ENCODE peak calls at places on chromosomes 13 and 19, in seven cellular contexts. One of them, this sample, is unnamed.

GRCh38 chr13:42038661-42039456 is 9.6 kb upstream of the DGKH start:
- DNase-seq in HT-29: no peak
- DNase-seq in T-helper 2 cell: no peak
- DNase-seq in stimulated activated CD8-positive, alpha-beta memory T cell treated with anti-CD3 and anti-CD28 coated beads, Interleukin-4, amount 100 ng/mL, for 48 hours: no peak
- DNase-seq in left ventricle myocardium inferior: no peak
- DNase-seq in fibroblast of lung: no peak
- DNase-seq in activated CD4-positive, alpha-beta T cell treated with anti-CD3 and anti-CD28 coated beads, Interleukin-2, amount 50 U/mL, for 24 hours: no peak
- DNase-seq in this sample: no peak

GRCh38 chr19:17517898-17518297 is 6.4 kb downstream of the PGLS start:
- DNase-seq in T-helper 2 cell: no peak
- DNase-seq in left ventricle myocardium inferior: no peak
- DNase-seq in stimulated activated CD8-positive, alpha-beta memory T cell treated with anti-CD3 and anti-CD28 coated beads, Interleukin-4, amount 100 ng/mL, for 48 hours: no peak
- DNase-seq in HT-29: no peak
- DNase-seq in fibroblast of lung: peak
- DNase-seq in activated CD4-positive, alpha-beta T cell treated with anti-CD3 and anti-CD28 coated beads, Interleukin-2, amount 50 U/mL, for 24 hours: no peak
- DNase-seq in this sample: no peak

GRCh38 chr13:33696530-33696929 is 121.4 kb upstream of the RFC3 start:
- DNase-seq in left ventricle myocardium inferior: no peak
- DNase-seq in stimulated activated CD8-positive, alpha-beta memory T cell treated with anti-CD3 and anti-CD28 coated beads, Interleukin-4, amount 100 ng/mL, for 48 hours: no peak
- DNase-seq in HT-29: no peak
- DNase-seq in activated CD4-positive, alpha-beta T cell treated with anti-CD3 and anti-CD28 coated beads, Interleukin-2, amount 50 U/mL, for 24 hours: no peak
- DNase-seq in T-helper 2 cell: no peak
- DNase-seq in fibroblast of lung: no peak
- DNase-seq in this sample: no peak

GRCh38 chr19:46265217-46265828 is 31.5 kb upstream of the HIF3A start:
- DNase-seq in activated CD4-positive, alpha-beta T cell treated with anti-CD3 and anti-CD28 coated beads, Interleukin-2, amount 50 U/mL, for 24 hours: peak
- DNase-seq in stimulated activated CD8-positive, alpha-beta memory T cell treated with anti-CD3 and anti-CD28 coated beads, Interleukin-4, amount 100 ng/mL, for 48 hours: peak
- DNase-seq in T-helper 2 cell: no peak
- DNase-seq in HT-29: peak
- DNase-seq in left ventricle myocardium inferior: no peak
- DNase-seq in fibroblast of lung: peak
- DNase-seq in this sample: peak

GRCh38 chr13:33307820-33308219 is 22.3 kb upstream of the STARD13 start:
- DNase-seq in activated CD4-positive, alpha-beta T cell treated with anti-CD3 and anti-CD28 coated beads, Interleukin-2, amount 50 U/mL, for 24 hours: no peak
- DNase-seq in fibroblast of lung: peak
- DNase-seq in stimulated activated CD8-positive, alpha-beta memory T cell treated with anti-CD3 and anti-CD28 coated beads, Interleukin-4, amount 100 ng/mL, for 48 hours: no peak
- DNase-seq in HT-29: no peak
- DNase-seq in left ventricle myocardium inferior: no peak
- DNase-seq in T-helper 2 cell: no peak
- DNase-seq in this sample: no peak

GRCh38 chr13:25796474-25796873 is 255.3 kb downstream of the SHISA2 start:
- DNase-seq in stimulated activated CD8-positive, alpha-beta memory T cell treated with anti-CD3 and anti-CD28 coated beads, Interleukin-4, amount 100 ng/mL, for 48 hours: no peak
- DNase-seq in HT-29: no peak
- DNase-seq in fibroblast of lung: no peak
- DNase-seq in T-helper 2 cell: no peak
- DNase-seq in activated CD4-positive, alpha-beta T cell treated with anti-CD3 and anti-CD28 coated beads, Interleukin-2, amount 50 U/mL, for 24 hours: no peak
- DNase-seq in left ventricle myocardium inferior: no peak
- DNase-seq in this sample: no peak

GRCh38 chr19:48635966-48636858 is 967 bp downstream of the DBP start:
- DNase-seq in HT-29: peak
- DNase-seq in fibroblast of lung: no peak
- DNase-seq in activated CD4-positive, alpha-beta T cell treated with anti-CD3 and anti-CD28 coated beads, Interleukin-2, amount 50 U/mL, for 24 hours: no peak
- DNase-seq in stimulated activated CD8-positive, alpha-beta memory T cell treated with anti-CD3 and anti-CD28 coated beads, Interleukin-4, amount 100 ng/mL, for 48 hours: no peak
- DNase-seq in T-helper 2 cell: no peak
- DNase-seq in left ventricle myocardium inferior: no peak
- DNase-seq in this sample: no peak

GRCh38 chr19:2478756-2479555 is 3.0 kb downstream of the GADD45B start:
- DNase-seq in fibroblast of lung: peak
- DNase-seq in left ventricle myocardium inferior: peak
- DNase-seq in T-helper 2 cell: peak
- DNase-seq in stimulated activated CD8-positive, alpha-beta memory T cell treated with anti-CD3 and anti-CD28 coated beads, Interleukin-4, amount 100 ng/mL, for 48 hours: peak
- DNase-seq in activated CD4-positive, alpha-beta T cell treated with anti-CD3 and anti-CD28 coated beads, Interleukin-2, amount 50 U/mL, for 24 hours: peak
- DNase-seq in HT-29: no peak
- DNase-seq in this sample: no peak

GRCh38 chr13:46129955-46130354 is 25.1 kb upstream of the CPB2 start:
- DNase-seq in stimulated activated CD8-positive, alpha-beta memory T cell treated with anti-CD3 and anti-CD28 coated beads, Interleukin-4, amount 100 ng/mL, for 48 hours: no peak
- DNase-seq in T-helper 2 cell: no peak
- DNase-seq in HT-29: no peak
- DNase-seq in fibroblast of lung: no peak
- DNase-seq in left ventricle myocardium inferior: no peak
- DNase-seq in activated CD4-positive, alpha-beta T cell treated with anti-CD3 and anti-CD28 coated beads, Interleukin-2, amount 50 U/mL, for 24 hours: no peak
- DNase-seq in this sample: no peak

GRCh38 chr13:42071667-42072419 is 23.4 kb downstream of the DGKH start:
- DNase-seq in stimulated activated CD8-positive, alpha-beta memory T cell treated with anti-CD3 and anti-CD28 coated beads, Interleukin-4, amount 100 ng/mL, for 48 hours: no peak
- DNase-seq in HT-29: no peak
- DNase-seq in T-helper 2 cell: no peak
- DNase-seq in left ventricle myocardium inferior: no peak
- DNase-seq in fibroblast of lung: peak
- DNase-seq in activated CD4-positive, alpha-beta T cell treated with anti-CD3 and anti-CD28 coated beads, Interleukin-2, amount 50 U/mL, for 24 hours: no peak
- DNase-seq in this sample: no peak

GRCh38 chr19:45446295-45446694 is 21.5 kb upstream of the FOSB start:
- DNase-seq in left ventricle myocardium inferior: no peak
- DNase-seq in fibroblast of lung: peak
- DNase-seq in stimulated activated CD8-positive, alpha-beta memory T cell treated with anti-CD3 and anti-CD28 coated beads, Interleukin-4, amount 100 ng/mL, for 48 hours: no peak
- DNase-seq in activated CD4-positive, alpha-beta T cell treated with anti-CD3 and anti-CD28 coated beads, Interleukin-2, amount 50 U/mL, for 24 hours: no peak
- DNase-seq in T-helper 2 cell: no peak
- DNase-seq in HT-29: peak
- DNase-seq in this sample: no peak

GRCh38 chr19:18646535-18647370 is 9.9 kb downstream of the KLHL26 start:
- DNase-seq in activated CD4-positive, alpha-beta T cell treated with anti-CD3 and anti-CD28 coated beads, Interleukin-2, amount 50 U/mL, for 24 hours: no peak
- DNase-seq in T-helper 2 cell: no peak
- DNase-seq in left ventricle myocardium inferior: no peak
- DNase-seq in stimulated activated CD8-positive, alpha-beta memory T cell treated with anti-CD3 and anti-CD28 coated beads, Interleukin-4, amount 100 ng/mL, for 48 hours: no peak
- DNase-seq in HT-29: no peak
- DNase-seq in fibroblast of lung: no peak
- DNase-seq in this sample: no peak

GRCh38 chr19:14440049-14440448 is 6.9 kb downstream of the PKN1 start:
- DNase-seq in stimulated activated CD8-positive, alpha-beta memory T cell treated with anti-CD3 and anti-CD28 coated beads, Interleukin-4, amount 100 ng/mL, for 48 hours: peak
- DNase-seq in left ventricle myocardium inferior: peak
- DNase-seq in fibroblast of lung: no peak
- DNase-seq in T-helper 2 cell: peak
- DNase-seq in HT-29: no peak
- DNase-seq in activated CD4-positive, alpha-beta T cell treated with anti-CD3 and anti-CD28 coated beads, Interleukin-2, amount 50 U/mL, for 24 hours: peak
- DNase-seq in this sample: no peak

GRCh38 chr13:35599385-35599784 is 122.9 kb upstream of the MAB21L1 start:
- DNase-seq in stimulated activated CD8-positive, alpha-beta memory T cell treated with anti-CD3 and anti-CD28 coated beads, Interleukin-4, amount 100 ng/mL, for 48 hours: no peak
- DNase-seq in left ventricle myocardium inferior: no peak
- DNase-seq in T-helper 2 cell: no peak
- DNase-seq in fibroblast of lung: peak
- DNase-seq in activated CD4-positive, alpha-beta T cell treated with anti-CD3 and anti-CD28 coated beads, Interleukin-2, amount 50 U/mL, for 24 hours: no peak
- DNase-seq in HT-29: no peak
- DNase-seq in this sample: no peak

GRCh38 chr13:75836441-75836840 is 200.3 kb downstream of the LMO7 start:
- DNase-seq in HT-29: no peak
- DNase-seq in T-helper 2 cell: no peak
- DNase-seq in stimulated activated CD8-positive, alpha-beta memory T cell treated with anti-CD3 and anti-CD28 coated beads, Interleukin-4, amount 100 ng/mL, for 48 hours: no peak
- DNase-seq in activated CD4-positive, alpha-beta T cell treated with anti-CD3 and anti-CD28 coated beads, Interleukin-2, amount 50 U/mL, for 24 hours: no peak
- DNase-seq in fibroblast of lung: no peak
- DNase-seq in left ventricle myocardium inferior: no peak
- DNase-seq in this sample: no peak

GRCh38 chr13:44259045-44260042 is 114.3 kb upstream of the SERP2 start:
- DNase-seq in fibroblast of lung: peak
- DNase-seq in HT-29: no peak
- DNase-seq in activated CD4-positive, alpha-beta T cell treated with anti-CD3 and anti-CD28 coated beads, Interleukin-2, amount 50 U/mL, for 24 hours: peak
- DNase-seq in T-helper 2 cell: no peak
- DNase-seq in left ventricle myocardium inferior: no peak
- DNase-seq in stimulated activated CD8-positive, alpha-beta memory T cell treated with anti-CD3 and anti-CD28 coated beads, Interleukin-4, amount 100 ng/mL, for 48 hours: peak
- DNase-seq in this sample: peak

GRCh38 chr13:91946498-91947070 is 548.2 kb downstream of the GPC5 start:
- DNase-seq in left ventricle myocardium inferior: no peak
- DNase-seq in activated CD4-positive, alpha-beta T cell treated with anti-CD3 and anti-CD28 coated beads, Interleukin-2, amount 50 U/mL, for 24 hours: no peak
- DNase-seq in fibroblast of lung: peak
- DNase-seq in stimulated activated CD8-positive, alpha-beta memory T cell treated with anti-CD3 and anti-CD28 coated beads, Interleukin-4, amount 100 ng/mL, for 48 hours: no peak
- DNase-seq in HT-29: peak
- DNase-seq in T-helper 2 cell: no peak
- DNase-seq in this sample: no peak

GRCh38 chr13:73303858-73304257 is 245.1 kb downstream of the KLF5 start:
- DNase-seq in fibroblast of lung: no peak
- DNase-seq in activated CD4-positive, alpha-beta T cell treated with anti-CD3 and anti-CD28 coated beads, Interleukin-2, amount 50 U/mL, for 24 hours: no peak
- DNase-seq in left ventricle myocardium inferior: no peak
- DNase-seq in HT-29: no peak
- DNase-seq in stimulated activated CD8-positive, alpha-beta memory T cell treated with anti-CD3 and anti-CD28 coated beads, Interleukin-4, amount 100 ng/mL, for 48 hours: peak
- DNase-seq in T-helper 2 cell: no peak
- DNase-seq in this sample: no peak

GRCh38 chr13:113846639-113847318 is 17.1 kb downstream of the GAS6 start:
- DNase-seq in activated CD4-positive, alpha-beta T cell treated with anti-CD3 and anti-CD28 coated beads, Interleukin-2, amount 50 U/mL, for 24 hours: no peak
- DNase-seq in fibroblast of lung: no peak
- DNase-seq in T-helper 2 cell: no peak
- DNase-seq in left ventricle myocardium inferior: no peak
- DNase-seq in stimulated activated CD8-positive, alpha-beta memory T cell treated with anti-CD3 and anti-CD28 coated beads, Interleukin-4, amount 100 ng/mL, for 48 hours: no peak
- DNase-seq in HT-29: no peak
- DNase-seq in this sample: no peak

GRCh38 chr19:12913011-12913561 is 6.0 kb downstream of the SYCE2 start:
- DNase-seq in left ventricle myocardium inferior: peak
- DNase-seq in T-helper 2 cell: no peak
- DNase-seq in stimulated activated CD8-positive, alpha-beta memory T cell treated with anti-CD3 and anti-CD28 coated beads, Interleukin-4, amount 100 ng/mL, for 48 hours: no peak
- DNase-seq in activated CD4-positive, alpha-beta T cell treated with anti-CD3 and anti-CD28 coated beads, Interleukin-2, amount 50 U/mL, for 24 hours: no peak
- DNase-seq in fibroblast of lung: peak
- DNase-seq in HT-29: no peak
- DNase-seq in this sample: no peak

GRCh38 chr19:1864480-1865171 is 1.2 kb upstream of the KLF16 start:
- DNase-seq in fibroblast of lung: peak
- DNase-seq in activated CD4-positive, alpha-beta T cell treated with anti-CD3 and anti-CD28 coated beads, Interleukin-2, amount 50 U/mL, for 24 hours: no peak
- DNase-seq in T-helper 2 cell: no peak
- DNase-seq in HT-29: peak
- DNase-seq in stimulated activated CD8-positive, alpha-beta memory T cell treated with anti-CD3 and anti-CD28 coated beads, Interleukin-4, amount 100 ng/mL, for 48 hours: peak
- DNase-seq in left ventricle myocardium inferior: peak
- DNase-seq in this sample: no peak

GRCh38 chr19:49593233-49594113 is 2.5 kb downstream of the PRR12 start:
- DNase-seq in left ventricle myocardium inferior: peak
- DNase-seq in stimulated activated CD8-positive, alpha-beta memory T cell treated with anti-CD3 and anti-CD28 coated beads, Interleukin-4, amount 100 ng/mL, for 48 hours: peak
- DNase-seq in T-helper 2 cell: peak
- DNase-seq in fibroblast of lung: peak
- DNase-seq in HT-29: peak
- DNase-seq in activated CD4-positive, alpha-beta T cell treated with anti-CD3 and anti-CD28 coated beads, Interleukin-2, amount 50 U/mL, for 24 hours: peak
- DNase-seq in this sample: peak

GRCh38 chr13:112137144-112137543 is 70.2 kb downstream of the SOX1 start:
- DNase-seq in HT-29: no peak
- DNase-seq in left ventricle myocardium inferior: no peak
- DNase-seq in activated CD4-positive, alpha-beta T cell treated with anti-CD3 and anti-CD28 coated beads, Interleukin-2, amount 50 U/mL, for 24 hours: no peak
- DNase-seq in stimulated activated CD8-positive, alpha-beta memory T cell treated with anti-CD3 and anti-CD28 coated beads, Interleukin-4, amount 100 ng/mL, for 48 hours: no peak
- DNase-seq in fibroblast of lung: no peak
- DNase-seq in T-helper 2 cell: no peak
- DNase-seq in this sample: no peak

GRCh38 chr13:43574601-43575000 is 212.2 kb downstream of the ENOX1 start:
- DNase-seq in T-helper 2 cell: no peak
- DNase-seq in stimulated activated CD8-positive, alpha-beta memory T cell treated with anti-CD3 and anti-CD28 coated beads, Interleukin-4, amount 100 ng/mL, for 48 hours: no peak
- DNase-seq in HT-29: no peak
- DNase-seq in activated CD4-positive, alpha-beta T cell treated with anti-CD3 and anti-CD28 coated beads, Interleukin-2, amount 50 U/mL, for 24 hours: no peak
- DNase-seq in fibroblast of lung: no peak
- DNase-seq in left ventricle myocardium inferior: no peak
- DNase-seq in this sample: no peak

GRCh38 chr19:14404322-14404721 is 14.8 kb downstream of the DDX39A start:
- DNase-seq in left ventricle myocardium inferior: no peak
- DNase-seq in T-helper 2 cell: no peak
- DNase-seq in HT-29: no peak
- DNase-seq in fibroblast of lung: no peak
- DNase-seq in activated CD4-positive, alpha-beta T cell treated with anti-CD3 and anti-CD28 coated beads, Interleukin-2, amount 50 U/mL, for 24 hours: no peak
- DNase-seq in stimulated activated CD8-positive, alpha-beta memory T cell treated with anti-CD3 and anti-CD28 coated beads, Interleukin-4, amount 100 ng/mL, for 48 hours: no peak
- DNase-seq in this sample: no peak

GRCh38 chr13:37627428-37627827 is 28.9 kb upstream of the POSTN start:
- DNase-seq in left ventricle myocardium inferior: no peak
- DNase-seq in activated CD4-positive, alpha-beta T cell treated with anti-CD3 and anti-CD28 coated beads, Interleukin-2, amount 50 U/mL, for 24 hours: no peak
- DNase-seq in T-helper 2 cell: no peak
- DNase-seq in stimulated activated CD8-positive, alpha-beta memory T cell treated with anti-CD3 and anti-CD28 coated beads, Interleukin-4, amount 100 ng/mL, for 48 hours: no peak
- DNase-seq in HT-29: no peak
- DNase-seq in fibroblast of lung: no peak
- DNase-seq in this sample: no peak

GRCh38 chr13:103539265-103539664 is 473.0 kb upstream of the SLC10A2 start:
- DNase-seq in fibroblast of lung: no peak
- DNase-seq in activated CD4-positive, alpha-beta T cell treated with anti-CD3 and anti-CD28 coated beads, Interleukin-2, amount 50 U/mL, for 24 hours: no peak
- DNase-seq in T-helper 2 cell: no peak
- DNase-seq in left ventricle myocardium inferior: peak
- DNase-seq in stimulated activated CD8-positive, alpha-beta memory T cell treated with anti-CD3 and anti-CD28 coated beads, Interleukin-4, amount 100 ng/mL, for 48 hours: no peak
- DNase-seq in HT-29: peak
- DNase-seq in this sample: no peak

GRCh38 chr19:4326837-4327251 is 11.8 kb downstream of the STAP2 start:
- DNase-seq in stimulated activated CD8-positive, alpha-beta memory T cell treated with anti-CD3 and anti-CD28 coated beads, Interleukin-4, amount 100 ng/mL, for 48 hours: peak
- DNase-seq in T-helper 2 cell: no peak
- DNase-seq in activated CD4-positive, alpha-beta T cell treated with anti-CD3 and anti-CD28 coated beads, Interleukin-2, amount 50 U/mL, for 24 hours: no peak
- DNase-seq in left ventricle myocardium inferior: no peak
- DNase-seq in fibroblast of lung: no peak
- DNase-seq in HT-29: no peak
- DNase-seq in this sample: no peak

GRCh38 chr19:34881982-34882381 is 44.7 kb upstream of the ZNF30 start:
- DNase-seq in left ventricle myocardium inferior: no peak
- DNase-seq in fibroblast of lung: no peak
- DNase-seq in HT-29: peak
- DNase-seq in activated CD4-positive, alpha-beta T cell treated with anti-CD3 and anti-CD28 coated beads, Interleukin-2, amount 50 U/mL, for 24 hours: no peak
- DNase-seq in T-helper 2 cell: no peak
- DNase-seq in stimulated activated CD8-positive, alpha-beta memory T cell treated with anti-CD3 and anti-CD28 coated beads, Interleukin-4, amount 100 ng/mL, for 48 hours: no peak
- DNase-seq in this sample: no peak

GRCh38 chr13:33032037-33032625 is 15.9 kb downstream of the KL start:
- DNase-seq in left ventricle myocardium inferior: peak
- DNase-seq in fibroblast of lung: no peak
- DNase-seq in activated CD4-positive, alpha-beta T cell treated with anti-CD3 and anti-CD28 coated beads, Interleukin-2, amount 50 U/mL, for 24 hours: no peak
- DNase-seq in HT-29: no peak
- DNase-seq in stimulated activated CD8-positive, alpha-beta memory T cell treated with anti-CD3 and anti-CD28 coated beads, Interleukin-4, amount 100 ng/mL, for 48 hours: no peak
- DNase-seq in T-helper 2 cell: no peak
- DNase-seq in this sample: no peak

GRCh38 chr13:42214445-42214844 is 57.5 kb upstream of the AKAP11 start:
- DNase-seq in activated CD4-positive, alpha-beta T cell treated with anti-CD3 and anti-CD28 coated beads, Interleukin-2, amount 50 U/mL, for 24 hours: no peak
- DNase-seq in stimulated activated CD8-positive, alpha-beta memory T cell treated with anti-CD3 and anti-CD28 coated beads, Interleukin-4, amount 100 ng/mL, for 48 hours: no peak
- DNase-seq in T-helper 2 cell: no peak
- DNase-seq in HT-29: no peak
- DNase-seq in fibroblast of lung: no peak
- DNase-seq in left ventricle myocardium inferior: no peak
- DNase-seq in this sample: no peak

GRCh38 chr19:13808856-13809255 is 13.6 kb downstream of the ZSWIM4 start:
- DNase-seq in activated CD4-positive, alpha-beta T cell treated with anti-CD3 and anti-CD28 coated beads, Interleukin-2, amount 50 U/mL, for 24 hours: no peak
- DNase-seq in HT-29: no peak
- DNase-seq in fibroblast of lung: no peak
- DNase-seq in stimulated activated CD8-positive, alpha-beta memory T cell treated with anti-CD3 and anti-CD28 coated beads, Interleukin-4, amount 100 ng/mL, for 48 hours: no peak
- DNase-seq in T-helper 2 cell: no peak
- DNase-seq in left ventricle myocardium inferior: no peak
- DNase-seq in this sample: no peak

GRCh38 chr19:31553112-31553843 is 204.0 kb upstream of the TSHZ3 start:
- DNase-seq in fibroblast of lung: no peak
- DNase-seq in stimulated activated CD8-positive, alpha-beta memory T cell treated with anti-CD3 and anti-CD28 coated beads, Interleukin-4, amount 100 ng/mL, for 48 hours: no peak
- DNase-seq in left ventricle myocardium inferior: no peak
- DNase-seq in activated CD4-positive, alpha-beta T cell treated with anti-CD3 and anti-CD28 coated beads, Interleukin-2, amount 50 U/mL, for 24 hours: no peak
- DNase-seq in HT-29: no peak
- DNase-seq in T-helper 2 cell: no peak
- DNase-seq in this sample: no peak

GRCh38 chr13:50130686-50131051 is 115.4 kb downstream of the KCNRG start:
- DNase-seq in stimulated activated CD8-positive, alpha-beta memory T cell treated with anti-CD3 and anti-CD28 coated beads, Interleukin-4, amount 100 ng/mL, for 48 hours: peak
- DNase-seq in fibroblast of lung: peak
- DNase-seq in T-helper 2 cell: no peak
- DNase-seq in activated CD4-positive, alpha-beta T cell treated with anti-CD3 and anti-CD28 coated beads, Interleukin-2, amount 50 U/mL, for 24 hours: no peak
- DNase-seq in left ventricle myocardium inferior: peak
- DNase-seq in HT-29: no peak
- DNase-seq in this sample: no peak

GRCh38 chr19:49231389-49231788 is 73.8 kb downstream of the TRPM4 start:
- DNase-seq in T-helper 2 cell: no peak
- DNase-seq in activated CD4-positive, alpha-beta T cell treated with anti-CD3 and anti-CD28 coated beads, Interleukin-2, amount 50 U/mL, for 24 hours: no peak
- DNase-seq in stimulated activated CD8-positive, alpha-beta memory T cell treated with anti-CD3 and anti-CD28 coated beads, Interleukin-4, amount 100 ng/mL, for 48 hours: peak
- DNase-seq in HT-29: no peak
- DNase-seq in left ventricle myocardium inferior: no peak
- DNase-seq in fibroblast of lung: no peak
- DNase-seq in this sample: no peak

GRCh38 chr19:40800339-40800996 is 1.5 kb downstream of the EGLN2 start:
- DNase-seq in stimulated activated CD8-positive, alpha-beta memory T cell treated with anti-CD3 and anti-CD28 coated beads, Interleukin-4, amount 100 ng/mL, for 48 hours: no peak
- DNase-seq in HT-29: no peak
- DNase-seq in fibroblast of lung: no peak
- DNase-seq in activated CD4-positive, alpha-beta T cell treated with anti-CD3 and anti-CD28 coated beads, Interleukin-2, amount 50 U/mL, for 24 hours: no peak
- DNase-seq in left ventricle myocardium inferior: no peak
- DNase-seq in T-helper 2 cell: no peak
- DNase-seq in this sample: no peak

GRCh38 chr13:32272021-32272695 is 43.0 kb downstream of the ZAR1L start:
- DNase-seq in HT-29: no peak
- DNase-seq in stimulated activated CD8-positive, alpha-beta memory T cell treated with anti-CD3 and anti-CD28 coated beads, Interleukin-4, amount 100 ng/mL, for 48 hours: no peak
- DNase-seq in fibroblast of lung: no peak
- DNase-seq in left ventricle myocardium inferior: no peak
- DNase-seq in T-helper 2 cell: no peak
- DNase-seq in activated CD4-positive, alpha-beta T cell treated with anti-CD3 and anti-CD28 coated beads, Interleukin-2, amount 50 U/mL, for 24 hours: no peak
- DNase-seq in this sample: peak

GRCh38 chr13:102028846-102029245 is 373.0 kb downstream of the FGF14 start:
- DNase-seq in HT-29: no peak
- DNase-seq in stimulated activated CD8-positive, alpha-beta memory T cell treated with anti-CD3 and anti-CD28 coated beads, Interleukin-4, amount 100 ng/mL, for 48 hours: no peak
- DNase-seq in activated CD4-positive, alpha-beta T cell treated with anti-CD3 and anti-CD28 coated beads, Interleukin-2, amount 50 U/mL, for 24 hours: no peak
- DNase-seq in fibroblast of lung: no peak
- DNase-seq in T-helper 2 cell: no peak
- DNase-seq in left ventricle myocardium inferior: no peak
- DNase-seq in this sample: no peak

This sample was measured in pulmonary artery endothelial cell.